ENCODE peak calls at places on chromosomes 5 and 9, in ten cellular contexts. E is suprapubic skin, M is mammary epithelial cell, P is GM23248, O is H1, D is psoas muscle, X is pancreas, I is thoracic aorta, Y is GM23338, T is HCT116. N is an unnamed sample. For H3K4me1 and H3K36me3, the result is how much of the 10 kb centered on the place peaks cover.

GRCh38 chr9:15246688-15247087 is 60.3 kb downstream of the TTC39B start:
- DNase-seq in I (no peak), P (no peak), E (no peak), D (no peak), O (no peak), Y (no peak), M (peak), T (peak), X (no peak), N (no peak)

GRCh38 chr5:1703352-1704050 is 96.1 kb downstream of the MRPL36 start:
- DNase-seq in E (no peak), O (peak), T (no peak), X (no peak), P (no peak), I (no peak), D (no peak), Y (peak), M (no peak), N (no peak)

GRCh38 chr5:124669956-124670671 is 76.3 kb downstream of the ZNF608 start:
- DNase-seq in Y (no peak), M (peak), O (no peak), X (no peak), P (peak), E (no peak), D (no peak), I (no peak), T (no peak), N (no peak)

GRCh38 chr9:136644593-136645342 is 17.9 kb upstream of the EGFL7 start:
- DNase-seq in D (peak), X (peak), E (no peak), I (peak), P (no peak), T (peak), O (peak), M (no peak), Y (peak), N (peak)

GRCh38 chr5:149397530-149397929 is 18.4 kb upstream of the IL17B start:
- DNase-seq in T (no peak), P (peak), E (no peak), O (no peak), D (peak), X (no peak), Y (no peak), I (no peak), M (no peak), N (no peak)

GRCh38 chr5:16759147-16759800 is 142.5 kb upstream of the RETREG1 start:
- DNase-seq in P (no peak), X (no peak), Y (no peak), E (no peak), I (no peak), T (no peak), M (no peak), O (no peak), D (no peak), N (no peak)

GRCh38 chr9:121476156-121476555 is 23.5 kb downstream of the GGTA1 start:
- DNase-seq in M (no peak), E (no peak), T (no peak), I (no peak), O (no peak), X (no peak), P (no peak), Y (no peak), D (no peak), N (no peak)

GRCh38 chr9:129609486-129610192 is 11.3 kb downstream of the C9orf50 start:
- DNase-seq in P (peak), Y (no peak), D (no peak), E (no peak), M (no peak), T (no peak), I (no peak), O (peak), X (no peak), N (peak)

GRCh38 chr9:124676159-124676551 is 95.0 kb downstream of the NR6A1 start:
- DNase-seq in T (no peak), Y (no peak), E (no peak), O (no peak), X (no peak), D (no peak), I (no peak), P (peak), M (no peak), N (no peak)

GRCh38 chr5:96691503-96692303 is 29.5 kb downstream of the CAST start:
- DNase-seq in M (peak), Y (no peak), O (no peak), T (no peak), X (no peak), P (peak), D (no peak), I (no peak), E (no peak), N (no peak)
- H3K4me1 ChIP-seq in M (under half), Y (under half), O (under half), T (under half), X (under half), P (under half), D (under half), I (under half), E (under half), N (under half)

GRCh38 chr5:96726802-96727201 is 64.6 kb downstream of the CAST start:
- DNase-seq in Y (no peak), D (no peak), E (no peak), I (no peak), X (no peak), P (no peak), M (no peak), T (no peak), O (no peak), N (no peak)
- H3K4me3 ChIP-seq in Y (no peak), D (no peak), E (no peak), I (no peak), X (no peak), P (no peak), M (no peak), T (no peak), O (no peak), N (no peak)

DNA sequence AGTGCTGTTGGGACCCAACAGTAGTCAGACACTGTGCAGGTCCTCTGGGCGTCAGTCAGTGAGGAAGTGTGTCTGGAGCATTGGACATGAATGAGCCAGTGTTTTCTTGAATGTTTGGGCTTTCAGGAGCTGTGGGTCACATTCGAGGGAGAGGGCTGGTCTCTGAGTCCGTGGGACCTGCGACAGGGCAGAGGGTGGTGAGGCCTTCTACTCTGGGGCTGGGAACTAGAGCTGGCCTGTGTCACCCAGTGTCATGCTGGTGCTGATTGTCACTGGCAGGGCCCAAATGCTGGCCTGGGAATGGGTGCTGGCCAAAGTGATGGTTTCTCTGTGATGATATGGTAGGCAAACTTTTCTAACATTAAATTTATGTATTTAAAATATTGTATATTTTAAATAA is 10.3 kb downstream of the POLR1E start:
- DNase-seq in M (no peak), O (no peak), Y (no peak), I (no peak), P (no peak), E (no peak), X (no peak), D (no peak), T (no peak), N (no peak)
- H3K36me3 ChIP-seq in M (half or more), O (half or more), Y (half or more), I (under half), P (half or more), E (half or more), X (under half), D (half or more), T (half or more), N (half or more)

GRCh38 chr9:96006296-96006890 is 130.9 kb downstream of the ERCC6L2 start:
- DNase-seq in O (no peak), E (no peak), D (no peak), I (no peak), P (no peak), Y (no peak), T (no peak), X (no peak), M (no peak), N (no peak)

GRCh38 chr9:96008502-96009222 is 133.2 kb downstream of the ERCC6L2 start:
- DNase-seq in O (no peak), T (no peak), M (peak), X (no peak), P (peak), Y (no peak), D (no peak), I (no peak), E (no peak), N (no peak)

GRCh38 chr9:96009690-96010477 is 134.4 kb downstream of the ERCC6L2 start:
- DNase-seq in T (no peak), X (no peak), E (no peak), M (peak), Y (no peak), O (no peak), P (no peak), I (no peak), D (no peak), N (no peak)

GRCh38 chr9:96006961-96007360 is 131.5 kb downstream of the ERCC6L2 start:
- DNase-seq in X (no peak), T (no peak), Y (no peak), O (no peak), D (no peak), E (no peak), M (no peak), P (peak), I (no peak), N (no peak)

DNA sequence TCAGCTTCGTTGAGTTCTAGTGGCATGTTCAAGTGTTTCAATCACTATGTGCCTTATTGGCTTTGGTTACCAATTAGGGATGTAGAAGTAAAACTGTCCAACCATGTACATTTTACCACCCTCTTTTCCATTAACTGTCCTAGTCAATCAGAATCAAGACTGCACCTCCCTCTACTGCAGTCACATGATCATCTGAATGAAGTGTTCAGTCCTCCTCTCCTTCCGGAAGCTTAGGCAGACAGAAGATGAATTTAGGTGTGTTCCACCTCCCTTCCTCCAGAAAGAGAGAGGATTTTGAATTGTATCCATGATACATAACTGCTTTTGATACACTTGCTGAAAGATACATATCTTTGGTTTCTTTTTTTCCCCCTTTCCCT is 133.7 kb downstream of the ERCC6L2 start:
- DNase-seq in I (no peak), O (no peak), D (no peak), E (no peak), X (no peak), T (no peak), Y (no peak), P (no peak), M (no peak), N (no peak)
- H3K4me1 ChIP-seq in I (under half), O (under half), D (under half), E (under half), X (under half), T (under half), Y (under half), P (under half), M (under half), N (under half)

DNA sequence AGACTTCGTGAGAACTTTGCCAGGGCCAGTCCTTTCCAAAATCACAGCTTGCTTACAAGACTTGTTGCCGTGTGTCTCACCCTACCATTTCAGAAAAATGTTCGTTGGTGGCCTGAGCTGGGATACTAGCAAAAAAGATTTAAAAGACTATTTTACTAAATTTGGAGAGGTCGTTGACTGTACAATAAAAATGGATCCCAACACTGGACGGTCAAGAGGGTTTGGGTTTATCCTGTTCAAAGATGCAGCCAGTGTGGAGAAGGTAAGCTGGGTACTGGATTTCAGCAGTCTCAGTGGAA is 1.4 kb downstream of the HNRNPAB start:
- DNase-seq in M (no peak), I (no peak), E (no peak), P (no peak), X (no peak), Y (no peak), O (no peak), D (no peak), T (no peak), N (no peak)
- H3K4me3 ChIP-seq in M (peak), I (peak), E (peak), P (peak), X (peak), Y (peak), O (peak), D (peak), T (peak), N (peak)

GRCh38 chr5:78636682-78637081 is 11.9 kb downstream of the LHFPL2 start:
- DNase-seq in Y (no peak), O (no peak), E (no peak), I (no peak), M (no peak), T (no peak), D (no peak), X (no peak), P (no peak), N (no peak)
- H3K36me3 ChIP-seq in Y (under half), O (under half), E (under half), I (under half), M (under half), T (under half), D (under half), X (under half), P (under half), N (under half)

DNA sequence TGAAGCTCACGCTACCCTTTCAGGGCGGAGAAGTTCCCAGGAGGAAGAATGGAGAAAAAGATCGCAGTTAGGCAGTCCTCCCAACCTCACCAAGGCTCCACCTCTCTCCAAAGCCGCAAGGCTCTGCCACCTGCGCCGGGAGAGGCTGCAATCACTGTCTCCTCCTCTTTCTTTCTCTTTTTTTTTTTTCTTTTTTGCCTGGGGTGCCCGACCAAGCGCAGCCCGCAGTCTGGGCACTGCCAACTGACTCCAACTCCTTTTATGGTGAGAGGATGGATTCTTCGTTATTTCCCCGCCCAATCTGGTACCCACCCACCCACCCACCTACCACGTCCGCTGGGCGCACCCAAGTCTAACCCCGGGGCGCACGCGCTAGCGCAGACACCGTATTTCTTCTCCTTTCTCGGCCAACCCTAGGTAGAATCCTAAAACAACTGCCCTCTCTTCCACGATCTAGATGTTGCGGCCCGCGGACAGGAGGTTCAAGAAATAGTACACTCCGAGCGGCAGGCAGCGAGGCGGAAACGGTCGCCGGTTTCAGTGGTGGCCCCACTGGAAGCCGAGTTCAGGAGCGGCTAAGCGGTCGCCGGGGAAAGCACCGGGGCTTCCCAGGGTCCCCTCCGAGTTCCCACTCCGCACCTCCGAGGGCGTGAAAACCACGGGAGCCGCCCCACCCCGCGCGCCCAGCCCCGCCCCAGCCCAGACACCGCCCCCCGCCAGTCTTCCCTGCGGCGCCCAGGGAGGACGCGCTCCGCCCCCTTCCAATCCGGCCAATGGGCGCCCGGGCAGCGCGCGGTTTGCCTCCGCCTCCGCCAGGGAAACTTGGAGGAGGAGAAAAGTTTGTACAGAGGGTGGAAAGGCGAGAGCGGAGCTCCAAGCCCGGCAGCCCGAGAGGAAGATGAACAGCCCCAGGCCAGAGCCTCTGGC is at the start of gene PTGER4:
- DNase-seq in Y (peak), I (no peak), E (peak), O (peak), D (peak), P (peak), X (peak), T (peak), M (peak), N (peak)
- H3K4me1 ChIP-seq in Y (under half), I (under half), E (half or more), O (under half), D (under half), P (under half), X (under half), T (under half), M (half or more), N (under half)

GRCh38 chr5:59584858-59585846 is 308.4 kb downstream of the PDE4D start:
- DNase-seq in D (peak), Y (no peak), O (no peak), X (no peak), E (no peak), M (no peak), P (no peak), I (no peak), T (no peak), N (no peak)
- H3K4me3 ChIP-seq in D (peak), Y (no peak), O (no peak), X (no peak), E (no peak), M (no peak), P (no peak), I (no peak), T (no peak), N (peak)